ENCODE peak calls at places on chromosome 7, in seven cellular contexts. One of them, this sample, is unnamed.

GRCh38 chr7:135678612-135679575 is 16.6 kb downstream of the STMP1 start:
- DNase-seq in KBM-7: no peak
- DNase-seq in omental fat pad: no peak
- DNase-seq in renal cortical epithelial cell: peak; percentile 90
- DNase-seq in ascending aorta: peak; percentile 85
- DNase-seq in amygdala: no peak
- DNase-seq in retinal pigment epithelial cell: peak; percentile 89
- DNase-seq in this sample: no peak

GRCh38 chr7:6618621-6619020 is 3.2 kb downstream of the ZNF853 start:
- DNase-seq in KBM-7: no peak
- DNase-seq in omental fat pad: no peak
- DNase-seq in renal cortical epithelial cell: no peak
- DNase-seq in ascending aorta: no peak
- DNase-seq in amygdala: no peak
- DNase-seq in retinal pigment epithelial cell: no peak
- DNase-seq in this sample: no peak

GRCh38 chr7:111138196-111138569 is 47.3 kb downstream of the LRRN3 start:
- DNase-seq in KBM-7: peak; percentile 74
- DNase-seq in omental fat pad: no peak
- DNase-seq in renal cortical epithelial cell: peak; percentile 70
- DNase-seq in ascending aorta: peak; percentile 79
- DNase-seq in amygdala: no peak
- DNase-seq in retinal pigment epithelial cell: peak; percentile 27
- DNase-seq in this sample: peak; percentile 24

GRCh38 chr7:100894860-100895700 is 608 bp downstream of the ACHE start:
- DNase-seq in KBM-7: peak; percentile 66
- DNase-seq in omental fat pad: peak; percentile 60
- DNase-seq in renal cortical epithelial cell: no peak
- DNase-seq in ascending aorta: no peak
- DNase-seq in amygdala: no peak
- DNase-seq in retinal pigment epithelial cell: no peak
- DNase-seq in this sample: peak; percentile 29

GRCh38 chr7:34842782-34843181 is 184.8 kb downstream of the NPSR1 start:
- DNase-seq in KBM-7: no peak
- DNase-seq in omental fat pad: no peak
- DNase-seq in renal cortical epithelial cell: no peak
- DNase-seq in ascending aorta: no peak
- DNase-seq in amygdala: no peak
- DNase-seq in retinal pigment epithelial cell: no peak
- DNase-seq in this sample: no peak

GRCh38 chr7:5278781-5279180 is 4.0 kb upstream of the SLC29A4 start:
- DNase-seq in KBM-7: no peak
- DNase-seq in omental fat pad: no peak
- DNase-seq in renal cortical epithelial cell: no peak
- DNase-seq in ascending aorta: no peak
- DNase-seq in amygdala: no peak
- DNase-seq in retinal pigment epithelial cell: no peak
- DNase-seq in this sample: no peak

GRCh38 chr7:4626318-4626845 is 55.7 kb upstream of the FOXK1 start:
- DNase-seq in KBM-7: no peak
- DNase-seq in omental fat pad: no peak
- DNase-seq in renal cortical epithelial cell: no peak
- DNase-seq in ascending aorta: no peak
- DNase-seq in amygdala: no peak
- DNase-seq in retinal pigment epithelial cell: no peak
- DNase-seq in this sample: no peak

GRCh38 chr7:35329026-35329425 is 75.1 kb upstream of the TBX20 start:
- DNase-seq in KBM-7: no peak
- DNase-seq in omental fat pad: no peak
- DNase-seq in renal cortical epithelial cell: no peak
- DNase-seq in ascending aorta: no peak
- DNase-seq in amygdala: no peak
- DNase-seq in retinal pigment epithelial cell: no peak
- DNase-seq in this sample: no peak

GRCh38 chr7:47937065-47937687 is 11.1 kb downstream of the PKD1L1 start:
- DNase-seq in KBM-7: peak; percentile 37
- DNase-seq in omental fat pad: no peak
- DNase-seq in renal cortical epithelial cell: peak; percentile 39
- DNase-seq in ascending aorta: no peak
- DNase-seq in amygdala: no peak
- DNase-seq in retinal pigment epithelial cell: no peak
- DNase-seq in this sample: no peak

GRCh38 chr7:28382146-28382545 is 30.2 kb upstream of the CREB5 start:
- DNase-seq in KBM-7: no peak
- DNase-seq in omental fat pad: no peak
- DNase-seq in renal cortical epithelial cell: no peak
- DNase-seq in ascending aorta: no peak
- DNase-seq in amygdala: no peak
- DNase-seq in retinal pigment epithelial cell: no peak
- DNase-seq in this sample: no peak

GRCh38 chr7:98194672-98195457 is 16.4 kb upstream of the BHLHA15 start:
- DNase-seq in KBM-7: no peak
- DNase-seq in omental fat pad: no peak
- DNase-seq in renal cortical epithelial cell: no peak
- DNase-seq in ascending aorta: no peak
- DNase-seq in amygdala: peak; percentile 18
- DNase-seq in retinal pigment epithelial cell: no peak
- DNase-seq in this sample: no peak

GRCh38 chr7:35717516-35717915 is 22.6 kb upstream of the HERPUD2 start:
- DNase-seq in KBM-7: no peak
- DNase-seq in omental fat pad: no peak
- DNase-seq in renal cortical epithelial cell: no peak
- DNase-seq in ascending aorta: no peak
- DNase-seq in amygdala: no peak
- DNase-seq in retinal pigment epithelial cell: no peak
- DNase-seq in this sample: no peak

GRCh38 chr7:2301510-2301860 is 12.8 kb downstream of the SNX8 start:
- DNase-seq in KBM-7: no peak
- DNase-seq in omental fat pad: no peak
- DNase-seq in renal cortical epithelial cell: no peak
- DNase-seq in ascending aorta: no peak
- DNase-seq in amygdala: no peak
- DNase-seq in retinal pigment epithelial cell: no peak
- DNase-seq in this sample: no peak

GRCh38 chr7:47375590-47375989 is 206.3 kb downstream of the TNS3 start:
- DNase-seq in KBM-7: no peak
- DNase-seq in omental fat pad: no peak
- DNase-seq in renal cortical epithelial cell: no peak
- DNase-seq in ascending aorta: no peak
- DNase-seq in amygdala: no peak
- DNase-seq in retinal pigment epithelial cell: no peak
- DNase-seq in this sample: no peak

GRCh38 chr7:130831817-130832481 is 97.9 kb upstream of the KLF14 start:
- DNase-seq in KBM-7: peak; percentile 23
- DNase-seq in omental fat pad: no peak
- DNase-seq in renal cortical epithelial cell: peak; percentile 41
- DNase-seq in ascending aorta: no peak
- DNase-seq in amygdala: no peak
- DNase-seq in retinal pigment epithelial cell: no peak
- DNase-seq in this sample: no peak

GRCh38 chr7:4785371-4785770 is 9.9 kb downstream of the AP5Z1 start:
- DNase-seq in KBM-7: no peak
- DNase-seq in omental fat pad: no peak
- DNase-seq in renal cortical epithelial cell: no peak
- DNase-seq in ascending aorta: no peak
- DNase-seq in amygdala: no peak
- DNase-seq in retinal pigment epithelial cell: no peak
- DNase-seq in this sample: no peak

GRCh38 chr7:105017263-105018051 is 3.5 kb downstream of the KMT2E start:
- DNase-seq in KBM-7: peak; percentile 32
- DNase-seq in omental fat pad: no peak
- DNase-seq in renal cortical epithelial cell: no peak
- DNase-seq in ascending aorta: no peak
- DNase-seq in amygdala: no peak
- DNase-seq in retinal pigment epithelial cell: no peak
- DNase-seq in this sample: no peak

GRCh38 chr7:29684787-29685650 is 121.3 kb upstream of the WIPF3 start:
- DNase-seq in KBM-7: peak; percentile 57
- DNase-seq in omental fat pad: peak; percentile 34
- DNase-seq in renal cortical epithelial cell: peak; percentile 39
- DNase-seq in ascending aorta: peak; percentile 83
- DNase-seq in amygdala: peak; percentile 49
- DNase-seq in retinal pigment epithelial cell: peak; percentile 27
- DNase-seq in this sample: peak; percentile 83

GRCh38 chr7:37081436-37081835 is 357.1 kb upstream of the AOAH start:
- DNase-seq in KBM-7: no peak
- DNase-seq in omental fat pad: no peak
- DNase-seq in renal cortical epithelial cell: peak; percentile 44
- DNase-seq in ascending aorta: no peak
- DNase-seq in amygdala: no peak
- DNase-seq in retinal pigment epithelial cell: no peak
- DNase-seq in this sample: no peak

GRCh38 chr7:102075553-102076135 is 211.0 kb upstream of the SH2B2 start:
- DNase-seq in KBM-7: no peak
- DNase-seq in omental fat pad: no peak
- DNase-seq in renal cortical epithelial cell: no peak
- DNase-seq in ascending aorta: no peak
- DNase-seq in amygdala: no peak
- DNase-seq in retinal pigment epithelial cell: no peak
- DNase-seq in this sample: no peak

GRCh38 chr7:2956076-2956475 is 87.6 kb downstream of the CARD11 start:
- DNase-seq in KBM-7: no peak
- DNase-seq in omental fat pad: no peak
- DNase-seq in renal cortical epithelial cell: no peak
- DNase-seq in ascending aorta: peak; percentile 21
- DNase-seq in amygdala: no peak
- DNase-seq in retinal pigment epithelial cell: no peak
- DNase-seq in this sample: no peak

GRCh38 chr7:74379938-74380337 is 73.8 kb upstream of the GTF2IRD1 start:
- DNase-seq in KBM-7: no peak
- DNase-seq in omental fat pad: no peak
- DNase-seq in renal cortical epithelial cell: no peak
- DNase-seq in ascending aorta: peak; percentile 77
- DNase-seq in amygdala: peak; percentile 52
- DNase-seq in retinal pigment epithelial cell: no peak
- DNase-seq in this sample: peak; percentile 49

GRCh38 chr7:159000859-159001435 is 143.7 kb downstream of the VIPR2 start:
- DNase-seq in KBM-7: no peak
- DNase-seq in omental fat pad: no peak
- DNase-seq in renal cortical epithelial cell: no peak
- DNase-seq in ascending aorta: no peak
- DNase-seq in amygdala: no peak
- DNase-seq in retinal pigment epithelial cell: no peak
- DNase-seq in this sample: no peak

GRCh38 chr7:35365523-35365922 is 111.6 kb upstream of the TBX20 start:
- DNase-seq in KBM-7: no peak
- DNase-seq in omental fat pad: no peak
- DNase-seq in renal cortical epithelial cell: no peak
- DNase-seq in ascending aorta: no peak
- DNase-seq in amygdala: no peak
- DNase-seq in retinal pigment epithelial cell: no peak
- DNase-seq in this sample: no peak

GRCh38 chr7:19116121-19117080 is 1.0 kb downstream of the TWIST1 start:
- DNase-seq in KBM-7: peak; percentile 67
- DNase-seq in omental fat pad: no peak
- DNase-seq in renal cortical epithelial cell: no peak
- DNase-seq in ascending aorta: peak; percentile 62
- DNase-seq in amygdala: no peak
- DNase-seq in retinal pigment epithelial cell: no peak
- DNase-seq in this sample: no peak

GRCh38 chr7:954330-955238 is at the start of gene ADAP1:
- DNase-seq in KBM-7: peak; percentile 31
- DNase-seq in omental fat pad: no peak
- DNase-seq in renal cortical epithelial cell: no peak
- DNase-seq in ascending aorta: peak; percentile 62
- DNase-seq in amygdala: no peak
- DNase-seq in retinal pigment epithelial cell: no peak
- DNase-seq in this sample: peak; percentile 44